ENCODE peak calls at places on chromosomes 7 and 10, in nine cellular contexts. F is naive thymus-derived CD4-positive, alpha-beta T cell; Y is CD8-positive, alpha-beta memory T cell; V is adrenal gland; L is trophoblast cell; S is spleen; P is esophagus muscularis mucosa; U is thoracic aorta; I is GM23248. C is an unnamed sample.

GRCh38 chr10:124535731-124536495 is 74.3 kb downstream of the LHPP start:
- DNase-seq in P (no peak), U (no peak), Y (no peak), I (no peak), F (no peak), L (no peak), S (no peak), V (no peak), C (no peak)

GRCh38 chr10:21230219-21230618 is 295.3 kb downstream of the SKIDA1 start:
- DNase-seq in I (no peak), Y (no peak), V (no peak), L (no peak), U (no peak), F (no peak), S (no peak), P (no peak), C (no peak)

GRCh38 chr10:8321990-8322389 is 267.5 kb downstream of the GATA3 start:
- DNase-seq in S (no peak), Y (no peak), P (no peak), L (no peak), V (no peak), F (no peak), I (no peak), U (no peak), C (no peak)

GRCh38 chr7:57404967-57405421 is 45.0 kb upstream of the ZNF716 start:
- DNase-seq in S (peak; percentile 64), L (peak; percentile 6), F (no peak), U (no peak), I (no peak), Y (no peak), P (no peak), V (no peak), C (no peak)

GRCh38 chr10:46106410-46107255 is 60.6 kb upstream of the MSMB start:
- DNase-seq in S (peak; percentile 91), Y (peak; percentile 25), P (peak; percentile 91), F (peak; percentile 37), I (peak; percentile 65), V (peak; percentile 65), L (peak; percentile 80), U (no peak), C (peak; percentile 68)

GRCh38 chr7:35248576-35249536 is 5.0 kb downstream of the TBX20 start:
- DNase-seq in I (no peak), P (no peak), V (no peak), S (no peak), Y (no peak), U (no peak), L (peak; percentile 74), F (no peak), C (no peak)

GRCh38 chr7:51064688-51065087 is 251.9 kb downstream of the COBL start:
- DNase-seq in Y (no peak), V (no peak), L (no peak), S (no peak), I (no peak), F (no peak), U (no peak), P (peak; percentile 29), C (no peak)

GRCh38 chr10:79202188-79203013 is 133.6 kb downstream of the ZMIZ1 start:
- DNase-seq in U (no peak), V (no peak), I (peak; percentile 49), S (peak; percentile 84), L (peak; percentile 37), P (no peak), F (peak; percentile 7), Y (no peak), C (no peak)

GRCh38 chr10:14146005-14146404 is 184.7 kb downstream of the FRMD4A start:
- DNase-seq in I (peak; percentile 71), U (no peak), S (no peak), V (no peak), P (no peak), F (no peak), Y (no peak), L (peak; percentile 84), C (no peak)

GRCh38 chr10:78588194-78588811 is 480.5 kb upstream of the ZMIZ1 start:
- DNase-seq in Y (no peak), I (peak; percentile 51), V (no peak), F (no peak), U (no peak), S (no peak), L (peak; percentile 89), P (no peak), C (peak; percentile 43)

GRCh38 chr7:1050956-1051690 is 6.8 kb downstream of the GPR146 start:
- DNase-seq in V (no peak), P (no peak), I (no peak), Y (no peak), U (no peak), F (no peak), L (no peak), S (peak; percentile 72), C (no peak)

GRCh38 chr10:4354382-4354812 is 471.6 kb upstream of the AKR1E2 start:
- DNase-seq in L (peak; percentile 30), P (no peak), S (no peak), I (peak; percentile 39), V (no peak), Y (no peak), F (no peak), U (no peak), C (peak; percentile 9)

GRCh38 chr7:31100445-31100844 is 48.3 kb downstream of the ADCYAP1R1 start:
- DNase-seq in I (peak; percentile 62), P (no peak), S (no peak), U (no peak), F (no peak), Y (no peak), L (no peak), V (no peak), C (peak; percentile 55)

GRCh38 chr7:117775826-117776623 is 97.2 kb downstream of the CTTNBP2 start:
- DNase-seq in U (no peak), L (no peak), P (no peak), F (no peak), V (no peak), Y (no peak), S (no peak), I (no peak), C (no peak)

GRCh38 chr7:1193593-1194424 is 33.8 kb upstream of the ZFAND2A start:
- DNase-seq in P (no peak), U (no peak), V (peak; percentile 65), S (no peak), F (peak; percentile 19), L (peak; percentile 9), I (peak; percentile 79), Y (no peak), C (peak; percentile 76)

GRCh38 chr7:33195264-33195663 is 65.9 kb downstream of the BBS9 start:
- DNase-seq in P (no peak), F (no peak), U (no peak), L (peak; percentile 84), V (no peak), I (peak; percentile 92), Y (no peak), S (no peak), C (peak; percentile 49)

GRCh38 chr7:33191326-33191725 is 62.0 kb downstream of the BBS9 start:
- DNase-seq in I (no peak), F (peak; percentile 10), S (no peak), U (no peak), L (peak; percentile 40), V (no peak), P (no peak), Y (no peak), C (no peak)

GRCh38 chr7:33193308-33193864 is 64.0 kb downstream of the BBS9 start:
- DNase-seq in U (no peak), Y (no peak), P (no peak), V (no peak), I (no peak), L (no peak), S (no peak), F (no peak), C (no peak)

GRCh38 chr7:33190688-33191304 is 61.4 kb downstream of the BBS9 start:
- DNase-seq in Y (no peak), P (no peak), S (no peak), L (no peak), U (no peak), I (no peak), V (no peak), F (no peak), C (no peak)

GRCh38 chr7:33192695-33193291 is 63.4 kb downstream of the BBS9 start:
- DNase-seq in L (no peak), U (no peak), V (no peak), I (no peak), P (no peak), Y (no peak), F (no peak), S (no peak), C (no peak)
- H3K4me3 ChIP-seq in L (no peak overlapping the region), U (no peak overlapping the region), V (no peak overlapping the region), I (no peak overlapping the region), P (no peak overlapping the region), Y (no peak overlapping the region), F (no peak overlapping the region), S (no peak overlapping the region), C (no peak overlapping the region)

GRCh38 chr10:111137587-111137986 is 60.8 kb downstream of the ADRA2A start:
- DNase-seq in V (no peak), Y (no peak), L (no peak), S (no peak), I (no peak), U (no peak), P (no peak), F (no peak), C (no peak)

GRCh38 chr10:111137012-111137411 is 60.2 kb downstream of the ADRA2A start:
- DNase-seq in Y (no peak), L (no peak), U (no peak), V (no peak), S (no peak), I (no peak), P (peak; percentile 31), F (no peak), C (no peak)

GRCh38 chr10:111142082-111142481 is 65.3 kb downstream of the ADRA2A start:
- DNase-seq in L (no peak), I (no peak), F (no peak), V (no peak), U (no peak), Y (no peak), S (no peak), P (peak; percentile 87), C (no peak)

GRCh38 chr10:111139567-111139966 is 62.7 kb downstream of the ADRA2A start:
- DNase-seq in Y (no peak), S (no peak), L (no peak), F (no peak), V (no peak), I (no peak), U (no peak), P (peak; percentile 74), C (no peak)
- H3K36me3 ChIP-seq in Y (no peaks in the 10 kb centered on the region), S (no peaks in the 10 kb centered on the region), L (no peaks in the 10 kb centered on the region), F (no peaks in the 10 kb centered on the region), V (no peaks in the 10 kb centered on the region), I (no peaks in the 10 kb centered on the region), U (no peaks in the 10 kb centered on the region), P (no peaks in the 10 kb centered on the region), C (no peaks in the 10 kb centered on the region)

DNA sequence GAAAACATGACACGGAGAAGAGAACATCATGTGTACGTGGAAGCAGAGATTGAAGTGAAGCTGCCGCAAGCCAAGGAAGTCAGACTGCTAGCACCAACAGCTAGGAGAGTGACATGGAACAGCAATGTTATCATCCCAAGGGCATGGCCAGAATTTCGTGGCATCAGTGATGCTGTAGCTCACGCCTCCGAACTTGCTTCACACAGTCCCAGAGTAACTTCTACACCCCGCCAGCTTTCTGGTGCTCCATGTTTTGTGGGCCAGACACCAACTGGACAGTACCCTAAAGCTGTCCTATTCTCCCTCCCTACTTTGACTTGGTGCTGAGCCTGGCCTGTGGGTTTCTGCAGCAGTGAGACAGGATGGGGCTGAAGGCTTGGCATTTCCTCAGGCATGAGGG is 33.0 kb upstream of the EMX2 start:
- DNase-seq in S (no peak), L (no peak), Y (no peak), V (no peak), P (no peak), I (no peak), F (no peak), U (no peak), C (no peak)
- H3K27me3 ChIP-seq in S (no peaks in the 10 kb centered on the region), L (no peaks in the 10 kb centered on the region), Y (no peaks in the 10 kb centered on the region), V (no peaks in the 10 kb centered on the region), P (no peaks in the 10 kb centered on the region), I (no peaks in the 10 kb centered on the region), F (no peaks in the 10 kb centered on the region), U (no peaks in the 10 kb centered on the region), C (no peaks in the 10 kb centered on the region)

GRCh38 chr7:107173191-107173590 is 4.4 kb downstream of the HBP1 start:
- DNase-seq in P (no peak), U (no peak), V (no peak), L (no peak), F (no peak), S (no peak), I (no peak), Y (no peak), C (no peak)
- H3K4me3 ChIP-seq in P (no peak overlapping the region), U (no peak overlapping the region), V (no peak overlapping the region), L (no peak overlapping the region), F (no peak overlapping the region), S (no peak overlapping the region), I (no peak overlapping the region), Y (no peak overlapping the region), C (no peak overlapping the region)

C was measured in MG63.